ENCODE peak calls at places on chromosomes 6 and 20, in seven cellular contexts. One of them, this sample, is unnamed.

GRCh38 chr6:42316981-42317380 is 99.3 kb upstream of the MRPS10 start:
- DNase-seq in endothelial cell of umbilical vein: no peak
- DNase-seq in psoas muscle: no peak
- DNase-seq in astrocyte of the spinal cord: peak; percentile 33
- DNase-seq in sigmoid colon: no peak
- DNase-seq in cardiac muscle cell: no peak
- DNase-seq in fibroblast of the aortic adventitia: peak; percentile 36
- DNase-seq in this sample: no peak

GRCh38 chr6:122704086-122704485 is 75.4 kb upstream of the FABP7 start:
- DNase-seq in endothelial cell of umbilical vein: no peak
- DNase-seq in astrocyte of the spinal cord: no peak
- DNase-seq in fibroblast of the aortic adventitia: no peak
- DNase-seq in psoas muscle: no peak
- DNase-seq in cardiac muscle cell: no peak
- DNase-seq in sigmoid colon: no peak
- DNase-seq in this sample: no peak

GRCh38 chr6:129929433-129929832 is 68.3 kb upstream of the TMEM244 start:
- DNase-seq in cardiac muscle cell: no peak
- DNase-seq in endothelial cell of umbilical vein: peak; percentile 48
- DNase-seq in astrocyte of the spinal cord: peak; percentile 75
- DNase-seq in sigmoid colon: no peak
- DNase-seq in psoas muscle: no peak
- DNase-seq in fibroblast of the aortic adventitia: peak; percentile 87
- DNase-seq in this sample: peak; percentile 92

GRCh38 chr6:48027704-48028435 is 83.1 kb downstream of the PTCHD4 start:
- DNase-seq in psoas muscle: no peak
- DNase-seq in astrocyte of the spinal cord: no peak
- DNase-seq in cardiac muscle cell: no peak
- DNase-seq in sigmoid colon: no peak
- DNase-seq in fibroblast of the aortic adventitia: no peak
- DNase-seq in endothelial cell of umbilical vein: no peak
- DNase-seq in this sample: no peak

GRCh38 chr6:148530394-148530923 is 187.8 kb downstream of the SASH1 start:
- DNase-seq in endothelial cell of umbilical vein: peak; percentile 87
- DNase-seq in astrocyte of the spinal cord: peak; percentile 94
- DNase-seq in fibroblast of the aortic adventitia: peak; percentile 89
- DNase-seq in psoas muscle: no peak
- DNase-seq in cardiac muscle cell: peak; percentile 37
- DNase-seq in sigmoid colon: no peak
- DNase-seq in this sample: peak; percentile 96

GRCh38 chr20:17227669-17228623 is 1.1 kb downstream of the PCSK2 start:
- DNase-seq in endothelial cell of umbilical vein: no peak
- DNase-seq in fibroblast of the aortic adventitia: no peak
- DNase-seq in astrocyte of the spinal cord: no peak
- DNase-seq in cardiac muscle cell: peak; percentile 77
- DNase-seq in sigmoid colon: peak; percentile 62
- DNase-seq in psoas muscle: no peak
- DNase-seq in this sample: peak; percentile 5

GRCh38 chr6:169803291-169803811 is 51.9 kb downstream of the ERMARD start:
- DNase-seq in fibroblast of the aortic adventitia: no peak
- DNase-seq in astrocyte of the spinal cord: no peak
- DNase-seq in psoas muscle: no peak
- DNase-seq in endothelial cell of umbilical vein: no peak
- DNase-seq in cardiac muscle cell: no peak
- DNase-seq in sigmoid colon: no peak
- DNase-seq in this sample: no peak

GRCh38 chr20:62351469-62352401 is 15.4 kb downstream of the LAMA5 start:
- DNase-seq in endothelial cell of umbilical vein: no peak
- DNase-seq in sigmoid colon: no peak
- DNase-seq in psoas muscle: no peak
- DNase-seq in cardiac muscle cell: no peak
- DNase-seq in astrocyte of the spinal cord: no peak
- DNase-seq in fibroblast of the aortic adventitia: no peak
- DNase-seq in this sample: no peak

GRCh38 chr6:157614026-157614484 is 209.0 kb upstream of the SNX9 start:
- DNase-seq in psoas muscle: no peak
- DNase-seq in endothelial cell of umbilical vein: no peak
- DNase-seq in sigmoid colon: no peak
- DNase-seq in fibroblast of the aortic adventitia: no peak
- DNase-seq in cardiac muscle cell: no peak
- DNase-seq in astrocyte of the spinal cord: peak; percentile 6
- DNase-seq in this sample: peak; percentile 60

GRCh38 chr6:35970181-35970580 is 49.3 kb upstream of the SRPK1 start:
- DNase-seq in fibroblast of the aortic adventitia: peak; percentile 85
- DNase-seq in sigmoid colon: no peak
- DNase-seq in psoas muscle: no peak
- DNase-seq in cardiac muscle cell: no peak
- DNase-seq in astrocyte of the spinal cord: peak; percentile 53
- DNase-seq in endothelial cell of umbilical vein: peak; percentile 81
- DNase-seq in this sample: peak; percentile 27

GRCh38 chr6:135383297-135383696 is 114.2 kb downstream of the AHI1 start:
- DNase-seq in astrocyte of the spinal cord: no peak
- DNase-seq in psoas muscle: no peak
- DNase-seq in fibroblast of the aortic adventitia: no peak
- DNase-seq in sigmoid colon: no peak
- DNase-seq in endothelial cell of umbilical vein: no peak
- DNase-seq in cardiac muscle cell: no peak
- DNase-seq in this sample: no peak

GRCh38 chr6:91691449-91691848 is 1104.6 kb upstream of the MAP3K7 start:
- DNase-seq in astrocyte of the spinal cord: no peak
- DNase-seq in endothelial cell of umbilical vein: no peak
- DNase-seq in psoas muscle: no peak
- DNase-seq in sigmoid colon: no peak
- DNase-seq in fibroblast of the aortic adventitia: no peak
- DNase-seq in cardiac muscle cell: no peak
- DNase-seq in this sample: no peak

GRCh38 chr20:1301031-1301529 is 27.9 kb downstream of the SDCBP2 start:
- DNase-seq in cardiac muscle cell: no peak
- DNase-seq in sigmoid colon: peak; percentile 40
- DNase-seq in endothelial cell of umbilical vein: peak; percentile 64
- DNase-seq in astrocyte of the spinal cord: peak; percentile 66
- DNase-seq in fibroblast of the aortic adventitia: peak; percentile 62
- DNase-seq in psoas muscle: peak; percentile 26
- DNase-seq in this sample: peak; percentile 57

GRCh38 chr20:309306-309840 is 12.0 kb downstream of the ZCCHC3 start:
- DNase-seq in cardiac muscle cell: peak; percentile 27
- DNase-seq in sigmoid colon: no peak
- DNase-seq in endothelial cell of umbilical vein: no peak
- DNase-seq in fibroblast of the aortic adventitia: peak; percentile 49
- DNase-seq in psoas muscle: no peak
- DNase-seq in astrocyte of the spinal cord: no peak
- DNase-seq in this sample: peak; percentile 48

GRCh38 chr6:77040566-77041195 is 422.6 kb downstream of the HTR1B start:
- DNase-seq in psoas muscle: no peak
- DNase-seq in cardiac muscle cell: no peak
- DNase-seq in astrocyte of the spinal cord: peak; percentile 56
- DNase-seq in endothelial cell of umbilical vein: no peak
- DNase-seq in sigmoid colon: no peak
- DNase-seq in fibroblast of the aortic adventitia: peak; percentile 23
- DNase-seq in this sample: peak; percentile 21

GRCh38 chr20:13753436-13754036 is 31.2 kb downstream of the ESF1 start:
- DNase-seq in astrocyte of the spinal cord: no peak
- DNase-seq in sigmoid colon: no peak
- DNase-seq in endothelial cell of umbilical vein: no peak
- DNase-seq in psoas muscle: no peak
- DNase-seq in fibroblast of the aortic adventitia: no peak
- DNase-seq in cardiac muscle cell: no peak
- DNase-seq in this sample: no peak

GRCh38 chr20:13756551-13756950 is 28.2 kb downstream of the ESF1 start:
- DNase-seq in psoas muscle: no peak
- DNase-seq in endothelial cell of umbilical vein: no peak
- DNase-seq in astrocyte of the spinal cord: no peak
- DNase-seq in fibroblast of the aortic adventitia: no peak
- DNase-seq in cardiac muscle cell: no peak
- DNase-seq in sigmoid colon: no peak
- DNase-seq in this sample: no peak

GRCh38 chr20:13758884-13759283 is 25.8 kb downstream of the ESF1 start:
- DNase-seq in fibroblast of the aortic adventitia: no peak
- DNase-seq in endothelial cell of umbilical vein: no peak
- DNase-seq in psoas muscle: no peak
- DNase-seq in sigmoid colon: no peak
- DNase-seq in cardiac muscle cell: no peak
- DNase-seq in astrocyte of the spinal cord: no peak
- DNase-seq in this sample: no peak

GRCh38 chr20:13749811-13750210 is 34.9 kb downstream of the ESF1 start:
- DNase-seq in endothelial cell of umbilical vein: no peak
- DNase-seq in cardiac muscle cell: no peak
- DNase-seq in sigmoid colon: no peak
- DNase-seq in fibroblast of the aortic adventitia: no peak
- DNase-seq in psoas muscle: no peak
- DNase-seq in astrocyte of the spinal cord: no peak
- DNase-seq in this sample: no peak

DNA sequence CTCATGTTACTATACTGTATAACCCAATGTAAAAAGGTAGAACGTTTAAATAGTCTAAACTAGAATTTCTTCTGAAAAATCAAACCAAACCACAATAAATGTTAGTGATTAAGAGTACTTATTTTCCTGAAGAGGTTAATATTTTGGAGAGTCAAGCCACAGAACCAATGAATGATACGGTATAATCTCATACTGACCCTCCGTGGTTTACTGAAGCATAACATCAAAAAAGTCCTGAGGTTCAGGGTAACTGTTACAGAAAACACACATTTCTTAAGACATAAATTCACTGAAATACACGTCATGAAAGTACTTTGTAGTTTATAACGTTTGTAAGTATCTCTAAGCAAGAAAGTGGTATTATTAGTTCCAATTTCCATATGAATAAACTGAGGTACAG is 28.9 kb downstream of the ESF1 start:
- DNase-seq in psoas muscle: no peak
- DNase-seq in endothelial cell of umbilical vein: no peak
- DNase-seq in cardiac muscle cell: no peak
- DNase-seq in sigmoid colon: no peak
- DNase-seq in fibroblast of the aortic adventitia: peak; percentile 27
- DNase-seq in astrocyte of the spinal cord: no peak
- DNase-seq in this sample: no peak
- TF ChIP-seq CTCF in psoas muscle: no peak
- TF ChIP-seq CTCF in endothelial cell of umbilical vein: no peak
- TF ChIP-seq CTCF in cardiac muscle cell: peak; percentile 11
- TF ChIP-seq CTCF in sigmoid colon: no peak
- TF ChIP-seq CTCF in fibroblast of the aortic adventitia: peak; percentile 8
- TF ChIP-seq CTCF in astrocyte of the spinal cord: no peak
- TF ChIP-seq CTCF in this sample: peak; percentile 32

GRCh38 chr20:53738945-53739798 is 145.5 kb upstream of the ZNF217 start:
- DNase-seq in astrocyte of the spinal cord: no peak
- DNase-seq in endothelial cell of umbilical vein: no peak
- DNase-seq in psoas muscle: no peak
- DNase-seq in sigmoid colon: no peak
- DNase-seq in fibroblast of the aortic adventitia: no peak
- DNase-seq in cardiac muscle cell: no peak
- DNase-seq in this sample: peak; percentile 29

GRCh38 chr20:53736757-53737403 is 143.2 kb upstream of the ZNF217 start:
- DNase-seq in sigmoid colon: no peak
- DNase-seq in endothelial cell of umbilical vein: peak; percentile 14
- DNase-seq in astrocyte of the spinal cord: no peak
- DNase-seq in psoas muscle: no peak
- DNase-seq in cardiac muscle cell: no peak
- DNase-seq in fibroblast of the aortic adventitia: peak; percentile 24
- DNase-seq in this sample: peak; percentile 76

GRCh38 chr20:53738039-53738944 is 144.7 kb upstream of the ZNF217 start:
- DNase-seq in cardiac muscle cell: peak; percentile 86
- DNase-seq in psoas muscle: peak; percentile 66
- DNase-seq in fibroblast of the aortic adventitia: no peak
- DNase-seq in endothelial cell of umbilical vein: no peak
- DNase-seq in sigmoid colon: no peak
- DNase-seq in astrocyte of the spinal cord: peak; percentile 80
- DNase-seq in this sample: peak; percentile 98

GRCh38 chr20:53736122-53736756 is 142.6 kb upstream of the ZNF217 start:
- DNase-seq in sigmoid colon: no peak
- DNase-seq in psoas muscle: no peak
- DNase-seq in endothelial cell of umbilical vein: no peak
- DNase-seq in cardiac muscle cell: peak; percentile 40
- DNase-seq in astrocyte of the spinal cord: no peak
- DNase-seq in fibroblast of the aortic adventitia: no peak
- DNase-seq in this sample: peak; percentile 42

GRCh38 chr20:53737404-53738038 is 143.9 kb upstream of the ZNF217 start:
- DNase-seq in sigmoid colon: no peak
- DNase-seq in astrocyte of the spinal cord: no peak
- DNase-seq in psoas muscle: no peak
- DNase-seq in cardiac muscle cell: no peak
- DNase-seq in endothelial cell of umbilical vein: peak; percentile 13
- DNase-seq in fibroblast of the aortic adventitia: no peak
- DNase-seq in this sample: peak; percentile 74
- H3K4me3 ChIP-seq in sigmoid colon: no peak overlapping the region
- H3K4me3 ChIP-seq in astrocyte of the spinal cord: no peak overlapping the region
- H3K4me3 ChIP-seq in psoas muscle: no peak overlapping the region
- H3K4me3 ChIP-seq in cardiac muscle cell: no peak overlapping the region
- H3K4me3 ChIP-seq in endothelial cell of umbilical vein: no peak overlapping the region
- H3K4me3 ChIP-seq in fibroblast of the aortic adventitia: no peak overlapping the region
- H3K4me3 ChIP-seq in this sample: no peak overlapping the region

DNA sequence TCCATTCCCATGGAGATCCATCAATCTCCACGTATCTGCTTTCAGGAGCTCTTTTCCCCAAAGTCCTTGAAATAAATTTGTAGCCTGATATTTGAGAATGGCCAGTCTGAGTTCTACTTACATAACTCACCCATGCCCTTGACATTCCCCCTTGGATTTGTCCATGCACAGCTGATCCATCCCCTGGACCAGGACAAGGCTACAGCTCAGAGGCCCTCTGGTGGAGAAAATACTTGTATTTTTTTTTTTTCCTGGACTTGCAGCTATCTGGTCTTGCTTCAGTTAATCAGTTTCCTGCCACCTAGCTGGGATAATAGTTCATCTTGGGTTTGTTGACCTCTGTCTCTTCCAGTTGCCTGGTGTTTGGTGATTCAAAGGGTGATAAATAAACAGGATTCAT is 467.6 kb downstream of the DHX35 start:
- DNase-seq in cardiac muscle cell: peak; percentile 37
- DNase-seq in endothelial cell of umbilical vein: no peak
- DNase-seq in sigmoid colon: no peak
- DNase-seq in astrocyte of the spinal cord: no peak
- DNase-seq in fibroblast of the aortic adventitia: no peak
- DNase-seq in psoas muscle: no peak
- DNase-seq in this sample: no peak
- TF ChIP-seq CTCF in cardiac muscle cell: no peak
- TF ChIP-seq CTCF in endothelial cell of umbilical vein: no peak
- TF ChIP-seq CTCF in sigmoid colon: no peak
- TF ChIP-seq CTCF in astrocyte of the spinal cord: peak; percentile 1
- TF ChIP-seq CTCF in fibroblast of the aortic adventitia: no peak
- TF ChIP-seq CTCF in psoas muscle: peak; percentile 43
- TF ChIP-seq CTCF in this sample: peak; percentile 9

GRCh38 chr6:116665464-116665863 is 3.1 kb downstream of the ZUP1 start:
- DNase-seq in psoas muscle: no peak
- DNase-seq in cardiac muscle cell: no peak
- DNase-seq in sigmoid colon: no peak
- DNase-seq in fibroblast of the aortic adventitia: no peak
- DNase-seq in endothelial cell of umbilical vein: no peak
- DNase-seq in astrocyte of the spinal cord: no peak
- DNase-seq in this sample: no peak

GRCh38 chr6:116663308-116663707 is 5.3 kb downstream of the ZUP1 start:
- DNase-seq in sigmoid colon: no peak
- DNase-seq in endothelial cell of umbilical vein: no peak
- DNase-seq in fibroblast of the aortic adventitia: no peak
- DNase-seq in astrocyte of the spinal cord: no peak
- DNase-seq in cardiac muscle cell: no peak
- DNase-seq in psoas muscle: no peak
- DNase-seq in this sample: no peak

GRCh38 chr6:116662186-116662585 is 6.4 kb downstream of the ZUP1 start:
- DNase-seq in astrocyte of the spinal cord: no peak
- DNase-seq in fibroblast of the aortic adventitia: no peak
- DNase-seq in sigmoid colon: no peak
- DNase-seq in psoas muscle: no peak
- DNase-seq in endothelial cell of umbilical vein: no peak
- DNase-seq in cardiac muscle cell: no peak
- DNase-seq in this sample: no peak

GRCh38 chr6:116667620-116668019 is 946 bp downstream of the ZUP1 start:
- DNase-seq in fibroblast of the aortic adventitia: no peak
- DNase-seq in psoas muscle: no peak
- DNase-seq in cardiac muscle cell: no peak
- DNase-seq in astrocyte of the spinal cord: no peak
- DNase-seq in endothelial cell of umbilical vein: no peak
- DNase-seq in sigmoid colon: no peak
- DNase-seq in this sample: no peak

GRCh38 chr6:116666869-116667268 is 1.7 kb downstream of the ZUP1 start:
- DNase-seq in endothelial cell of umbilical vein: peak; percentile 4
- DNase-seq in astrocyte of the spinal cord: no peak
- DNase-seq in cardiac muscle cell: no peak
- DNase-seq in sigmoid colon: no peak
- DNase-seq in psoas muscle: no peak
- DNase-seq in fibroblast of the aortic adventitia: no peak
- DNase-seq in this sample: no peak
- H3K4me3 ChIP-seq in endothelial cell of umbilical vein: no peak overlapping the region
- H3K4me3 ChIP-seq in astrocyte of the spinal cord: no peak overlapping the region
- H3K4me3 ChIP-seq in cardiac muscle cell: no peak overlapping the region
- H3K4me3 ChIP-seq in sigmoid colon: no peak overlapping the region
- H3K4me3 ChIP-seq in psoas muscle: no peak overlapping the region
- H3K4me3 ChIP-seq in fibroblast of the aortic adventitia: peak overlapping the region; percentile 29
- H3K4me3 ChIP-seq in this sample: no peak overlapping the region